ENCODE peak calls at places on chromosomes 3 and 15, in seven cellular contexts. T is effector memory CD4-positive, alpha-beta T cell; J is OCI-LY7; E is mucosa of descending colon; V is fibroblast of pulmonary artery; D is MG63; C is lower leg skin. Q is an unnamed sample.

GRCh38 chr15:83499476-83499875 is 52.3 kb downstream of the SH3GL3 start:
- DNase-seq in D (no peak), E (no peak), V (no peak), T (no peak), C (no peak), J (no peak), Q (no peak)

GRCh38 chr3:15428539-15428938 is 1.1 kb downstream of the EAF1 start:
- DNase-seq in V (peak), E (no peak), T (no peak), D (peak), J (peak), C (no peak), Q (peak)

GRCh38 chr15:52206446-52206845 is 15.3 kb upstream of the GNB5 start:
- DNase-seq in T (no peak), J (no peak), C (no peak), D (peak), E (no peak), V (no peak), Q (no peak)

GRCh38 chr15:65212097-65212496 is 824 bp upstream of the CILP start:
- DNase-seq in T (no peak), J (peak), D (no peak), V (no peak), E (peak), C (no peak), Q (peak)

GRCh38 chr3:135142530-135142929 is 347.5 kb downstream of the EPHB1 start:
- DNase-seq in V (no peak), T (no peak), D (no peak), J (no peak), C (no peak), E (no peak), Q (no peak)

GRCh38 chr15:62739507-62739906 is 303.0 kb upstream of the TPM1 start:
- DNase-seq in E (no peak), C (no peak), T (no peak), D (no peak), V (peak), J (no peak), Q (no peak)

GRCh38 chr15:66646308-66646707 is 55.7 kb upstream of the SMAD6 start:
- DNase-seq in V (peak), T (no peak), J (no peak), D (peak), E (no peak), C (no peak), Q (no peak)

GRCh38 chr15:88090406-88091085 is 166.0 kb downstream of the NTRK3 start:
- DNase-seq in E (no peak), D (no peak), V (no peak), T (no peak), J (no peak), C (no peak), Q (no peak)

GRCh38 chr3:49133226-49133951 is 539 bp upstream of the LAMB2 start:
- DNase-seq in D (peak), T (no peak), C (peak), J (no peak), V (peak), E (peak), Q (no peak)

GRCh38 chr3:4827767-4828166 is 151.5 kb upstream of the BHLHE40 start:
- DNase-seq in C (no peak), D (no peak), T (no peak), E (no peak), J (no peak), V (no peak), Q (no peak)

GRCh38 chr3:151306168-151306810 is 10.3 kb downstream of the GPR87 start:
- DNase-seq in J (no peak), T (no peak), D (no peak), V (no peak), E (no peak), C (no peak), Q (no peak)

GRCh38 chr3:51669241-51670052 is 1.6 kb upstream of the TEX264 start:
- DNase-seq in C (peak), J (peak), D (peak), T (peak), V (peak), E (peak), Q (peak)

GRCh38 chr3:43857361-43858051 is 166.8 kb downstream of the ABHD5 start:
- DNase-seq in C (no peak), V (no peak), J (no peak), T (no peak), E (no peak), D (no peak), Q (no peak)

GRCh38 chr15:74835312-74835823 is 7.6 kb downstream of the ULK3 start:
- DNase-seq in C (no peak), J (peak), D (peak), V (peak), E (peak), T (no peak), Q (peak)

GRCh38 chr15:62075595-62076279 is 9.0 kb downstream of the C2CD4A start:
- DNase-seq in J (no peak), C (peak), E (peak), D (no peak), T (no peak), V (peak), Q (no peak)

GRCh38 chr3:4754180-4755086 is 224.8 kb upstream of the BHLHE40 start:
- DNase-seq in E (no peak), J (no peak), D (no peak), C (no peak), T (no peak), V (no peak), Q (no peak)

GRCh38 chr15:40957581-40958051 is 4.3 kb downstream of the CHAC1 start:
- DNase-seq in E (peak), C (no peak), J (no peak), T (no peak), V (no peak), D (peak), Q (no peak)

GRCh38 chr3:143736651-143737050 is 111.6 kb downstream of the SLC9A9 start:
- DNase-seq in C (no peak), E (no peak), J (no peak), T (no peak), V (peak), D (no peak), Q (no peak)

GRCh38 chr15:66675456-66675855 is 26.6 kb upstream of the SMAD6 start:
- DNase-seq in T (no peak), E (no peak), C (no peak), D (no peak), V (no peak), J (no peak), Q (no peak)

GRCh38 chr3:14524920-14525660 is 15.1 kb downstream of the GRIP2 start:
- DNase-seq in D (no peak), E (no peak), J (no peak), V (no peak), C (no peak), T (no peak), Q (no peak)

GRCh38 chr3:11820540-11821041 is 26.1 kb downstream of the TAMM41 start:
- DNase-seq in J (no peak), E (no peak), D (peak), C (no peak), T (no peak), V (no peak), Q (no peak)

GRCh38 chr3:41907330-41908073 is 54.4 kb downstream of the ULK4 start:
- DNase-seq in J (no peak), D (no peak), V (peak), C (no peak), E (no peak), T (no peak), Q (peak)

GRCh38 chr3:69660631-69661030 is 78.6 kb upstream of the MITF start:
- DNase-seq in C (no peak), D (no peak), V (no peak), E (no peak), J (no peak), T (no peak), Q (no peak)

GRCh38 chr3:120145498-120146285 is 51.4 kb upstream of the GSK3B start:
- DNase-seq in E (no peak), V (peak), J (no peak), D (peak), T (no peak), C (peak), Q (no peak)

GRCh38 chr3:177521305-177521704 is 324.0 kb upstream of the TBL1XR1 start:
- DNase-seq in V (no peak), J (peak), E (peak), T (no peak), C (no peak), D (no peak), Q (no peak)

GRCh38 chr3:147945968-147946519 is 536.9 kb downstream of the ZIC1 start:
- DNase-seq in D (peak), C (no peak), E (peak), T (no peak), V (peak), J (no peak), Q (no peak)

GRCh38 chr3:193815246-193816027 is 222.4 kb downstream of the OPA1 start:
- DNase-seq in V (no peak), D (no peak), T (no peak), C (no peak), E (no peak), J (no peak), Q (no peak)

GRCh38 chr3:109647985-109648384 is 310.6 kb upstream of the DPPA4 start:
- DNase-seq in T (no peak), J (no peak), D (no peak), V (no peak), E (no peak), C (no peak), Q (no peak)

GRCh38 chr15:64597469-64597806 is 137.1 kb downstream of the ZNF609 start:
- DNase-seq in J (no peak), D (no peak), T (no peak), C (no peak), E (no peak), V (no peak), Q (peak)

GRCh38 chr15:90597477-90598052 is 67.8 kb downstream of the CRTC3 start:
- DNase-seq in T (no peak), D (no peak), E (no peak), C (no peak), V (no peak), J (peak), Q (no peak)

GRCh38 chr3:131960324-131960723 is 74.5 kb downstream of the CPNE4 start:
- DNase-seq in C (no peak), D (no peak), T (no peak), J (no peak), V (peak), E (peak), Q (no peak)

GRCh38 chr3:197541756-197542539 is 13.8 kb downstream of the BDH1 start:
- DNase-seq in T (no peak), J (no peak), V (peak), E (no peak), C (peak), D (peak), Q (no peak)

GRCh38 chr3:20575153-20575552 is 389.1 kb upstream of the SGO1 start:
- DNase-seq in V (peak), E (no peak), T (no peak), J (no peak), C (no peak), D (no peak), Q (no peak)

GRCh38 chr3:134253475-134254231 is 3.0 kb upstream of the RYK start:
- DNase-seq in J (no peak), E (no peak), V (no peak), C (no peak), D (no peak), T (no peak), Q (no peak)

GRCh38 chr3:179624471-179624870 is 19.9 kb downstream of the NDUFB5 start:
- DNase-seq in V (no peak), C (no peak), D (no peak), T (no peak), E (no peak), J (no peak), Q (no peak)

GRCh38 chr15:45785897-45786296 is 151.1 kb downstream of the SQOR start:
- DNase-seq in E (no peak), J (no peak), D (no peak), V (no peak), T (no peak), C (no peak), Q (no peak)

GRCh38 chr3:132071043-132071442 is 36.2 kb upstream of the CPNE4 start:
- DNase-seq in E (no peak), T (no peak), J (no peak), V (peak), C (no peak), D (no peak), Q (no peak)

GRCh38 chr3:146757759-146758158 is 152.6 kb upstream of the PLSCR5 start:
- DNase-seq in J (no peak), T (no peak), D (no peak), V (no peak), C (no peak), E (no peak), Q (no peak)

GRCh38 chr3:184230081-184230602 is 757 bp downstream of the VWA5B2 start:
- DNase-seq in T (no peak), D (no peak), V (no peak), E (no peak), C (no peak), J (no peak), Q (no peak)

GRCh38 chr3:111998661-111999641 is at the start of gene TAGLN3:
- DNase-seq in D (no peak), T (no peak), V (no peak), E (peak), J (peak), C (no peak), Q (no peak)
- H3K4me3 ChIP-seq in D (no peak), T (peak), V (peak), E (no peak), J (peak), C (peak), Q (peak)

GRCh38 chr15:91940466-91941381 is 87.2 kb downstream of the SLCO3A1 start:
- DNase-seq in T (no peak), C (no peak), E (no peak), J (no peak), D (no peak), V (no peak), Q (no peak)

GRCh38 chr15:91945385-91945784 is 91.9 kb downstream of the SLCO3A1 start:
- DNase-seq in J (no peak), T (no peak), C (no peak), E (no peak), D (no peak), V (no peak), Q (no peak)

GRCh38 chr15:91944334-91944733 is 90.8 kb downstream of the SLCO3A1 start:
- DNase-seq in E (no peak), J (no peak), C (no peak), V (no peak), D (no peak), T (no peak), Q (no peak)

GRCh38 chr15:91941871-91942270 is 88.4 kb downstream of the SLCO3A1 start:
- DNase-seq in C (no peak), E (no peak), T (no peak), D (no peak), J (no peak), V (peak), Q (no peak)

DNA sequence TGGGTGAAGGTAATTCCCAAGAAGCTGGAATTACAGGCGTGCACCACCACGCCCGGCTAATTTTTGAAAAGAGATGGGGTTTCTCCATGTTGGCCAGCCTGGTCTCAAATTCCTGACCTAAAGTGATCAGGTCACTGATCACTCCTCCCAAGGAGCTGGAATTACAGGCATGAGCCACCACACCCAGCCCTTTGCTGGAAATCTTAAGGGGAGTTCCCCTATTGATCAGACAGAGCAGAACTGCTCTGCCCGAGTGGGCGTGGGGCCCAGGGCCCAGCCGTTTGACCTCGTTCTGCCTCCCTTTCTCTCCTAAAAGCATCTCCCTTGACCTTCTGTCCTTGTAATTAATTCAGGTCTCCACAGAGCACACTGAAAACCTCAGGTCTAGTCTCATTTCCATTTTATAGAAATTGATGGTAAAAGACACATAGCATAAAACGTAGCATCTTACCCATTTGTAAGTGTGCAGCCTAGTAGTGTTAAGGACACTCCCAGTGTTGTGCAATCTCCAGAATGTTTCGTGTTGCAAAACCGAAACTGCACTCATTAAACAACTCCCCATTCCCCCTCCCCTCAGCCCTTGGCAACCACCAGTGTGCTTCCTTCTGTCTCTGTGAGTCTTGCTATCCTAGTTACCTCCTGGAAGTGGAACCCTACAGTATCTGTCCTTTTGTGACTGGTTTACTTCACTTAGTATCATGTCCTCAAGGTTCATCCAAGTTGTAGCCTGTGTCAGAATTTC is 89.3 kb downstream of the SLCO3A1 start:
- DNase-seq in D (peak), V (peak), T (no peak), J (peak), E (peak), C (peak), Q (peak)
- H3K4me3 ChIP-seq in D (peak), V (peak), T (no peak), J (no peak), E (no peak), C (no peak), Q (no peak)

DNA sequence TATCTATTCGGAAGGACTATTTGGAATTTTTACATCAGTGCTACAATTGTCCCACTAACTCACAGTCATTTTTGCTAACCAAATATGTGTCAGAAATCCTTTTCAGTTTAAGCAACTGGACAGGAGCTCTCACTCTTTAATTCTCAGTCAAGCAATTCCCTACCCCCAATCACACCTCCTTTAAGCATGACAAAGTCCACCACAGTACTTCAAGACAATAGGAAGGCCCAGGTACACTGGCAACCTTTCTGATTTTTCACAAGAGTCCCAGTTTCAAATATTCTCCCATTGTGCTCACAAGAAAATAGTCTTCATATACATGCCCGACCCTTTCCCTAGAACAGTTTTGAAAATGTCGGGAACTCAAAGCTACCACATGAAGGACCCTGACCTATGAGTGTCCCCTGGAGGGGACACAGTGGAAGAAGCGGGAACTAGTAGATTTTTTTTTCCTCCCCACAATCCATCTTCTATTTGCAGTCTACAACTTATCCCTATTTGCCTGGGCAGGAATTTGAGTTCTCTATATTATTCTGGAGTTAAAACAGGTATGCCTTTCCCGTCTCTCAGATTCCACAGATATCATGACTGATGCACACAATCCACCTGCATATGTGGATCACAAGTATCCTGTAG is 413.5 kb downstream of the TIGIT start:
- DNase-seq in V (no peak), T (no peak), E (no peak), C (no peak), J (no peak), D (no peak), Q (no peak)
- H3K4me3 ChIP-seq in V (no peak), T (no peak), E (no peak), C (no peak), J (no peak), D (no peak), Q (no peak)

GRCh38 chr15:59492389-59493377 is 54.7 kb downstream of the FAM81A start:
- DNase-seq in T (peak), C (peak), D (peak), V (peak), E (peak), J (peak), Q (peak)
- H3K4me3 ChIP-seq in T (no peak), C (no peak), D (no peak), V (no peak), E (no peak), J (no peak), Q (no peak)

GRCh38 chr3:160221019-160221418 is 4.2 kb upstream of the C3orf80 start:
- DNase-seq in C (no peak), E (no peak), J (no peak), V (peak), T (no peak), D (no peak), Q (no peak)

GRCh38 chr3:160224256-160224655 is 966 bp upstream of the C3orf80 start:
- DNase-seq in D (no peak), T (no peak), E (no peak), V (no peak), C (no peak), J (no peak), Q (no peak)

GRCh38 chr3:160217675-160218074 is 7.5 kb upstream of the C3orf80 start:
- DNase-seq in C (no peak), J (no peak), D (no peak), E (no peak), T (no peak), V (no peak), Q (no peak)

GRCh38 chr3:160218141-160218540 is 7.1 kb upstream of the C3orf80 start:
- DNase-seq in D (no peak), C (no peak), V (no peak), T (no peak), E (no peak), J (no peak), Q (no peak)

DNA sequence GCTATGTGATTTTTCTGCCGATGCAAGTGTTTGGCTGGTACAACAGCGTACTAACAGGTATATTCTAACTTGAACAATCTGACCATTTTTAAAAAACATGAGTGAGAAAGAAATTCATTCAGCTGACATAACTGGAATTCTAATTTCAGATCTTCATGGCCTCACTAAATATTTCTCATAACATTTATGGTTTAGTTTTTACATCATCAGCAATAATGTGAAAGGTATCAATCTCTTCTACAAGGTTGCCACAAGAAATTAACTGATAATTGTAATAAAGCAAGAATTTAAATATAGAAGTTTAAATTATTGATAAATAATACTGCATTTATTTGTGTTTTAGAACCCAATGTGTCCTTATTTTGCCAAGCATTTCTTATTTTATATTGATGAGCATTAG is 5.2 kb upstream of the C3orf80 start:
- DNase-seq in E (no peak), T (no peak), J (no peak), C (no peak), D (no peak), V (no peak), Q (no peak)
- H3K4me3 ChIP-seq in E (no peak), T (no peak), J (no peak), C (no peak), D (no peak), V (no peak), Q (no peak)

GRCh38 chr15:98651581-98652220 is 3.4 kb downstream of the IGF1R start:
- DNase-seq in C (no peak), J (no peak), E (peak), D (no peak), T (no peak), V (peak), Q (no peak)

GRCh38 chr15:98655732-98656131 is 7.4 kb downstream of the IGF1R start:
- DNase-seq in D (no peak), J (no peak), E (no peak), C (no peak), V (no peak), T (no peak), Q (no peak)

GRCh38 chr15:98654790-98655360 is 6.5 kb downstream of the IGF1R start:
- DNase-seq in T (no peak), V (no peak), C (no peak), J (no peak), D (no peak), E (no peak), Q (no peak)

GRCh38 chr15:98650871-98651481 is 2.6 kb downstream of the IGF1R start:
- DNase-seq in T (no peak), E (peak), V (peak), D (peak), J (no peak), C (peak), Q (no peak)

GRCh38 chr15:98653686-98654085 is 5.3 kb downstream of the IGF1R start:
- DNase-seq in C (no peak), J (peak), T (no peak), E (no peak), V (peak), D (no peak), Q (no peak)
- H3K4me3 ChIP-seq in C (no peak), J (no peak), T (no peak), E (no peak), V (no peak), D (peak), Q (no peak)

GRCh38 chr3:56468184-56469106 is at the start of gene ERC2:
- DNase-seq in C (no peak), J (no peak), V (peak), T (no peak), E (peak), D (peak), Q (no peak)
- H3K4me3 ChIP-seq in C (no peak), J (no peak), V (peak), T (no peak), E (no peak), D (peak), Q (no peak)